ENCODE peak calls at places on chromosomes 7 and 10, in seven cellular contexts. B is A549, F is kidney, U is PC-9, R is uterus, O is lung, T is body of pancreas. G is an unnamed sample.

GRCh38 chr10:112700401-112700800 is 249.6 kb upstream of the TCF7L2 start:
- DNase-seq in O (no peak), U (no peak), F (no peak), R (no peak), B (no peak), T (no peak), G (no peak)

GRCh38 chr7:150997817-150998216 is 7.0 kb downstream of the NOS3 start:
- DNase-seq in F (peak; percentile 50), R (no peak), B (no peak), U (no peak), O (no peak), T (no peak), G (no peak)

GRCh38 chr7:99078416-99078815 is 65.5 kb downstream of the SMURF1 start:
- DNase-seq in B (no peak), T (no peak), O (no peak), R (no peak), F (no peak), U (no peak), G (no peak)

GRCh38 chr10:48439581-48440041 is 133.1 kb downstream of the MAPK8 start:
- DNase-seq in U (no peak), R (no peak), F (peak; percentile 46), O (no peak), B (no peak), T (peak; percentile 78), G (no peak)

GRCh38 chr10:93299195-93299594 is 182.9 kb downstream of the MYOF start:
- DNase-seq in U (no peak), R (no peak), O (no peak), B (no peak), F (no peak), T (no peak), G (no peak)

GRCh38 chr10:65482848-65483247 is 1443.0 kb upstream of the LRRTM3 start:
- DNase-seq in U (no peak), F (no peak), O (no peak), B (no peak), T (no peak), R (no peak), G (no peak)

GRCh38 chr7:150946826-150947750 is 31.0 kb downstream of the KCNH2 start:
- DNase-seq in R (no peak), F (peak; percentile 73), U (no peak), T (no peak), B (no peak), O (no peak), G (no peak)

GRCh38 chr10:114283535-114283934 is 44.5 kb downstream of the VWA2 start:
- DNase-seq in B (no peak), F (no peak), T (no peak), U (no peak), O (no peak), R (no peak), G (no peak)

GRCh38 chr7:13282377-13282980 is 595.0 kb downstream of the ARL4A start:
- DNase-seq in F (no peak), O (no peak), T (no peak), R (no peak), B (no peak), U (no peak), G (no peak)
- TF ChIP-seq CTCF in F (no peak), O (no peak), T (peak; percentile 26), R (no peak), B (peak; percentile 46), U (peak; percentile 48), G (no peak)

GRCh38 chr7:66735850-66736249 is 4.7 kb upstream of the RABGEF1 start:
- DNase-seq in U (no peak), B (no peak), R (no peak), F (no peak), O (no peak), T (no peak), G (no peak)
- H3K4me1 ChIP-seq in U (peaks cover 5% of the 10 kb centered on the region), B (no peaks in the 10 kb centered on the region), R (no peaks in the 10 kb centered on the region), F (no peaks in the 10 kb centered on the region), O (peaks cover 6% of the 10 kb centered on the region), T (peaks cover 29% of the 10 kb centered on the region), G (peaks cover 14% of the 10 kb centered on the region)

DNA sequence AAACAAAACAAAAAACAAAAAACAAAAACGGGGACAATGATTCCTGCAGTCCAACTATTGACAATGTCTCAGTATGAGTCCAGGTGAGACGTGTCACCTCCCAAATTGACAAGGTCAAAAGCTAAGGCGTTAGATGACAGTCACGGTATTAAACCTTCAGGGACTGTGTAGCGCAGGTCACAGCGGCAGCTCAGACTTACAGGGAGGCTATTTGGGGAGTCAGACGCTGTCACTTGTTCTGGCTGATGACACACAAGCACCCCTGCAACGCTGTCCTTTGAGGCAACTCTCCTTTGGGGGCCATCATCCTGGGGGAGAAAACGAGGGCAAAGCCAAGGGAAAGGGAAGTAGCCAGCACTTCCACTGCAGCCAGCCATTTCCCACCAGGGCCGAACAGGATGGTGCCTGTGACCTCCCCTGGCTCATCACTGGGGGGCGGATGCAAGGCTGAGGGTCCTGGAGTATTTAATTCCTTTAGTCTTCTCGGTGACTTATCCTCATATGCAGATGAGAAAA is 55.3 kb downstream of the SVIL start:
- DNase-seq in T (no peak), B (no peak), O (no peak), U (no peak), F (no peak), R (no peak), G (no peak)
- H3K27ac ChIP-seq in T (no peak overlapping the region), B (no peak overlapping the region), O (peak overlapping the region; percentile 37), U (no peak overlapping the region), F (no peak overlapping the region), R (no peak overlapping the region), G (no peak overlapping the region)

DNA sequence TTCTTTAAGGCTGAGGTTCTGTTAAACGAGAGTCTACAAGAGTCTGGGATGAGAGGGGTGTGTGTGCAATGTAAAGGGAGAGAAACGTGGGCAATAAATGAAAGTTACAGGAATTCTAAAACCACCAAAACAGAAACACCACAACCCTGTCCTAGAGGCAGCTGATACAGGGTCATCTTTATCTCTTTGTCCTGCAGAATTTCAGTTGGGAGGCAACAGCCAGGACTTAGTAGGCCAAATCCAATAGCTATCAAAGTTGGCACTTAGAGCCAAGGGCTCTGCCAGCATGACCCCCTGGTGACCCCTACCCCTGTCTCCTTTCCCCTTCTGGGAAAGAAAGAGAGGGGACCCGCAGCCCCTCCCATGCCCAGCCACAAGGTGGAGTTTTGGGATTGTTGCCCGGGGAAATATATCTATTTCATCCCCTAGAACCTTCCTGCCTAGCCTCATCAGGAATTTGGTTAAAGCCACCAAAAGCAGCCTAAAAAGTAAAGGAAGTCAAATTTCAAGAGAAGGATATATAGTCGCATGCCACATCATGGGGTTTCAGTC is 85.2 kb downstream of the OSBPL3 start:
- DNase-seq in O (no peak), B (no peak), R (no peak), F (no peak), U (no peak), T (no peak), G (no peak)
- TF ChIP-seq CTCF in O (no peak), B (peak; percentile 23), R (no peak), F (no peak), U (peak; percentile 52), T (peak; percentile 19), G (no peak)

GRCh38 chr10:77070892-77071595 is 566.6 kb downstream of the KCNMA1 start:
- DNase-seq in T (no peak), U (no peak), B (no peak), R (no peak), F (no peak), O (no peak), G (no peak)

GRCh38 chr10:77070317-77070716 is 567.3 kb downstream of the KCNMA1 start:
- DNase-seq in B (no peak), U (no peak), T (no peak), F (no peak), R (no peak), O (no peak), G (no peak)

GRCh38 chr10:77074104-77074638 is 563.4 kb downstream of the KCNMA1 start:
- DNase-seq in R (no peak), F (no peak), U (no peak), O (no peak), T (no peak), B (no peak), G (no peak)

GRCh38 chr10:77075916-77076315 is 561.7 kb downstream of the KCNMA1 start:
- DNase-seq in T (no peak), O (no peak), R (no peak), U (no peak), B (no peak), F (no peak), G (no peak)

GRCh38 chr10:77073066-77073960 is 564.3 kb downstream of the KCNMA1 start:
- DNase-seq in R (peak; percentile 70), T (peak; percentile 39), F (no peak), B (no peak), O (no peak), U (no peak), G (no peak)
- H3K4me1 ChIP-seq in R (peaks cover 8% of the 10 kb centered on the region), T (no peaks in the 10 kb centered on the region), F (no peaks in the 10 kb centered on the region), B (no peaks in the 10 kb centered on the region), O (no peaks in the 10 kb centered on the region), U (no peaks in the 10 kb centered on the region), G (no peaks in the 10 kb centered on the region)

GRCh38 chr7:26195182-26195581 is 5.4 kb downstream of the HNRNPA2B1 start:
- DNase-seq in B (no peak), O (no peak), U (no peak), R (no peak), F (no peak), T (no peak), G (no peak)
- H3K27ac ChIP-seq in B (no peak overlapping the region), O (no peak overlapping the region), U (peak overlapping the region; percentile 92), R (no peak overlapping the region), F (no peak overlapping the region), T (no peak overlapping the region), G (no peak overlapping the region)

DNA sequence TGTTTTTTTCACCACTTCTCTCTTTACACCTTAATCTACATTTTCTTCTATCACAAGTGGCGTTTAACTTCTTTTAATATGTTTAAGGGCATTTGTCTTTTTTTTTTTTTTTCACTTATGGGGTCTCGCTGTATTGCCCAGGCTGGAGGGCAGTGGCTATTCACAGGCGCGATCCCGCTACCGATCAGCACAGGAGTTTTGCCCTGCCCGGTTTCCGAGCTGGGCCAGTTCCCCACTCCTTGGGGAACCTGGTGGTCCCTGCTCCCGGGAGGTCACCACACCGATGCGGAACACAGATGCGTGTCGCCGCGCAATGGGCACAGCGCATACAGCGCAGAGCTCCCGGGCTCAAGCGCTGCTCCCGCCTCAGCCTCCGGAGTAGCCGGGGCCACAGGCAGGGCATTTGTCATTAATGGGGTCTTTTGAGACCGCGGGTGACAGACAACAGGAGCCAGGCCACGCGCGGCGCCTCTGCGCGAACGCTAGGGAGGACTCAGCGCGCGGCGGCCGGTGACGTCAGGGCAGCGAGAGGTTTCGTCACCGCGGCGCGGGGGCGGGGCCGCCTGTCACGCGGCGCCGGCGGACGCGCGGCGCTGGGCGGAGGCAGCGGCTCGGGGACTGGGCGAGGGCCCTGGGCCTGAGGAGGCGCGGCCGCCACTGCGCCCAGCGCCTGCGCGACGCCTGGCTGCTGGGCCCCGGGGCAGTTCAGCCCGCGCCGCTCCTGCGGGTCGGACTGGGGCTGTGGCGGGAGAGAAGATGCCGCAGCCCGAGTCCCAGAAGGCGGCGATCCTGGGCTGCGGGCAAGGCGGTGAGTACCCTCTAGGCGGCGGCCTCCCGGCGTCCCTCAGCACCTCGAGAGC is at the start of gene GALNT11:
- DNase-seq in F (peak; percentile 93), T (peak; percentile 87), U (peak; percentile 89), B (peak; percentile 77), R (peak; percentile 87), O (peak; percentile 79), G (peak; percentile 81)
- TF ChIP-seq CTCF in F (peak; percentile 2), T (no peak), U (peak; percentile 36), B (peak; percentile 31), R (peak; percentile 43), O (no peak), G (peak; percentile 17)

G was measured in CD8-positive, alpha-beta T cell.